ENCODE peak calls at places on chromosomes 6 and 20, in ten cellular contexts. One of them, this sample, is unnamed. For H3K36me3 and H3K27me3, the result is how much of the 10 kb centered on the place peaks cover.

GRCh38 chr6:113882341-113882740 is 25.2 kb downstream of the MARCKS start:
- DNase-seq in upper lobe of right lung: peak
- DNase-seq in adrenal gland: no peak
- DNase-seq in neuronal stem cell: no peak
- DNase-seq in neural progenitor cell: no peak
- DNase-seq in IMR-90: no peak
- DNase-seq in esophagus squamous epithelium: no peak
- DNase-seq in fibroblast of lung: peak
- DNase-seq in hepatocyte: no peak
- DNase-seq in transverse colon: no peak
- DNase-seq in this sample: no peak

GRCh38 chr6:170249817-170250216 is 41.1 kb downstream of the DLL1 start:
- DNase-seq in transverse colon: no peak
- DNase-seq in adrenal gland: no peak
- DNase-seq in hepatocyte: no peak
- DNase-seq in upper lobe of right lung: no peak
- DNase-seq in IMR-90: no peak
- DNase-seq in fibroblast of lung: no peak
- DNase-seq in neural progenitor cell: no peak
- DNase-seq in neuronal stem cell: no peak
- DNase-seq in esophagus squamous epithelium: no peak
- DNase-seq in this sample: no peak

GRCh38 chr6:6631526-6632276 is 43.2 kb downstream of the LY86 start:
- DNase-seq in hepatocyte: no peak
- DNase-seq in adrenal gland: no peak
- DNase-seq in upper lobe of right lung: no peak
- DNase-seq in fibroblast of lung: peak
- DNase-seq in esophagus squamous epithelium: no peak
- DNase-seq in IMR-90: no peak
- DNase-seq in neuronal stem cell: no peak
- DNase-seq in transverse colon: no peak
- DNase-seq in neural progenitor cell: no peak
- DNase-seq in this sample: no peak

GRCh38 chr6:24321538-24322162 is 36.2 kb downstream of the DCDC2 start:
- DNase-seq in neural progenitor cell: no peak
- DNase-seq in IMR-90: no peak
- DNase-seq in upper lobe of right lung: no peak
- DNase-seq in esophagus squamous epithelium: no peak
- DNase-seq in hepatocyte: no peak
- DNase-seq in neuronal stem cell: no peak
- DNase-seq in adrenal gland: no peak
- DNase-seq in fibroblast of lung: no peak
- DNase-seq in transverse colon: no peak
- DNase-seq in this sample: no peak

GRCh38 chr20:7585126-7585679 is 355.1 kb downstream of the HAO1 start:
- DNase-seq in neural progenitor cell: no peak
- DNase-seq in transverse colon: no peak
- DNase-seq in upper lobe of right lung: no peak
- DNase-seq in esophagus squamous epithelium: no peak
- DNase-seq in IMR-90: no peak
- DNase-seq in neuronal stem cell: no peak
- DNase-seq in adrenal gland: no peak
- DNase-seq in hepatocyte: peak
- DNase-seq in fibroblast of lung: no peak
- DNase-seq in this sample: no peak

GRCh38 chr6:104332407-104332806 is 527.3 kb downstream of the HACE1 start:
- DNase-seq in adrenal gland: no peak
- DNase-seq in neuronal stem cell: no peak
- DNase-seq in upper lobe of right lung: no peak
- DNase-seq in IMR-90: no peak
- DNase-seq in hepatocyte: no peak
- DNase-seq in transverse colon: no peak
- DNase-seq in fibroblast of lung: no peak
- DNase-seq in neural progenitor cell: no peak
- DNase-seq in esophagus squamous epithelium: no peak
- DNase-seq in this sample: no peak

GRCh38 chr6:136812174-136812573 is 10.2 kb upstream of the PEX7 start:
- DNase-seq in hepatocyte: no peak
- DNase-seq in esophagus squamous epithelium: no peak
- DNase-seq in neural progenitor cell: no peak
- DNase-seq in neuronal stem cell: no peak
- DNase-seq in IMR-90: peak
- DNase-seq in transverse colon: no peak
- DNase-seq in fibroblast of lung: no peak
- DNase-seq in adrenal gland: no peak
- DNase-seq in upper lobe of right lung: no peak
- DNase-seq in this sample: no peak

GRCh38 chr20:53141651-53142050 is 169.5 kb downstream of the TSHZ2 start:
- DNase-seq in adrenal gland: peak
- DNase-seq in neuronal stem cell: no peak
- DNase-seq in IMR-90: no peak
- DNase-seq in fibroblast of lung: no peak
- DNase-seq in upper lobe of right lung: no peak
- DNase-seq in neural progenitor cell: no peak
- DNase-seq in hepatocyte: no peak
- DNase-seq in transverse colon: no peak
- DNase-seq in esophagus squamous epithelium: no peak
- DNase-seq in this sample: no peak

GRCh38 chr6:128725271-128726233 is 157.4 kb upstream of the LAMA2 start:
- DNase-seq in neural progenitor cell: peak
- DNase-seq in upper lobe of right lung: no peak
- DNase-seq in esophagus squamous epithelium: no peak
- DNase-seq in fibroblast of lung: peak
- DNase-seq in hepatocyte: peak
- DNase-seq in neuronal stem cell: peak
- DNase-seq in adrenal gland: peak
- DNase-seq in IMR-90: peak
- DNase-seq in transverse colon: peak
- DNase-seq in this sample: no peak

GRCh38 chr20:58989196-58989595 is 8.1 kb downstream of the NELFCD start:
- DNase-seq in adrenal gland: no peak
- DNase-seq in transverse colon: no peak
- DNase-seq in IMR-90: no peak
- DNase-seq in neural progenitor cell: no peak
- DNase-seq in esophagus squamous epithelium: no peak
- DNase-seq in upper lobe of right lung: no peak
- DNase-seq in neuronal stem cell: no peak
- DNase-seq in fibroblast of lung: no peak
- DNase-seq in hepatocyte: no peak
- DNase-seq in this sample: no peak

GRCh38 chr6:45741437-45742166 is 274.1 kb downstream of the CLIC5 start:
- DNase-seq in hepatocyte: no peak
- DNase-seq in upper lobe of right lung: no peak
- DNase-seq in esophagus squamous epithelium: no peak
- DNase-seq in IMR-90: peak
- DNase-seq in neural progenitor cell: no peak
- DNase-seq in fibroblast of lung: peak
- DNase-seq in adrenal gland: no peak
- DNase-seq in transverse colon: peak
- DNase-seq in neuronal stem cell: no peak
- DNase-seq in this sample: no peak

GRCh38 chr6:2387445-2387844 is 142.0 kb upstream of the GMDS start:
- DNase-seq in neuronal stem cell: no peak
- DNase-seq in IMR-90: no peak
- DNase-seq in upper lobe of right lung: no peak
- DNase-seq in hepatocyte: no peak
- DNase-seq in esophagus squamous epithelium: no peak
- DNase-seq in fibroblast of lung: no peak
- DNase-seq in transverse colon: no peak
- DNase-seq in adrenal gland: no peak
- DNase-seq in neural progenitor cell: no peak
- DNase-seq in this sample: no peak

GRCh38 chr20:57746832-57747404 is 37.1 kb upstream of the PMEPA1 start:
- DNase-seq in neuronal stem cell: no peak
- DNase-seq in fibroblast of lung: no peak
- DNase-seq in transverse colon: no peak
- DNase-seq in esophagus squamous epithelium: no peak
- DNase-seq in neural progenitor cell: no peak
- DNase-seq in IMR-90: no peak
- DNase-seq in adrenal gland: no peak
- DNase-seq in hepatocyte: no peak
- DNase-seq in upper lobe of right lung: no peak
- DNase-seq in this sample: no peak

GRCh38 chr20:22630698-22631097 is 46.3 kb upstream of the FOXA2 start:
- DNase-seq in upper lobe of right lung: no peak
- DNase-seq in transverse colon: no peak
- DNase-seq in IMR-90: no peak
- DNase-seq in adrenal gland: no peak
- DNase-seq in neuronal stem cell: no peak
- DNase-seq in hepatocyte: no peak
- DNase-seq in fibroblast of lung: no peak
- DNase-seq in esophagus squamous epithelium: no peak
- DNase-seq in neural progenitor cell: no peak
- DNase-seq in this sample: no peak

GRCh38 chr6:43338243-43338642 is 29.6 kb upstream of the CRIP3 start:
- DNase-seq in fibroblast of lung: no peak
- DNase-seq in esophagus squamous epithelium: no peak
- DNase-seq in adrenal gland: no peak
- DNase-seq in upper lobe of right lung: no peak
- DNase-seq in hepatocyte: no peak
- DNase-seq in neural progenitor cell: no peak
- DNase-seq in transverse colon: no peak
- DNase-seq in IMR-90: no peak
- DNase-seq in neuronal stem cell: no peak
- DNase-seq in this sample: no peak
- H3K36me3 ChIP-seq in fibroblast of lung: under half
- H3K36me3 ChIP-seq in esophagus squamous epithelium: under half
- H3K36me3 ChIP-seq in adrenal gland: half or more
- H3K36me3 ChIP-seq in upper lobe of right lung: half or more
- H3K36me3 ChIP-seq in hepatocyte: under half
- H3K36me3 ChIP-seq in neural progenitor cell: under half
- H3K36me3 ChIP-seq in transverse colon: under half
- H3K36me3 ChIP-seq in IMR-90: under half
- H3K36me3 ChIP-seq in neuronal stem cell: half or more
- H3K36me3 ChIP-seq in this sample: under half

DNA sequence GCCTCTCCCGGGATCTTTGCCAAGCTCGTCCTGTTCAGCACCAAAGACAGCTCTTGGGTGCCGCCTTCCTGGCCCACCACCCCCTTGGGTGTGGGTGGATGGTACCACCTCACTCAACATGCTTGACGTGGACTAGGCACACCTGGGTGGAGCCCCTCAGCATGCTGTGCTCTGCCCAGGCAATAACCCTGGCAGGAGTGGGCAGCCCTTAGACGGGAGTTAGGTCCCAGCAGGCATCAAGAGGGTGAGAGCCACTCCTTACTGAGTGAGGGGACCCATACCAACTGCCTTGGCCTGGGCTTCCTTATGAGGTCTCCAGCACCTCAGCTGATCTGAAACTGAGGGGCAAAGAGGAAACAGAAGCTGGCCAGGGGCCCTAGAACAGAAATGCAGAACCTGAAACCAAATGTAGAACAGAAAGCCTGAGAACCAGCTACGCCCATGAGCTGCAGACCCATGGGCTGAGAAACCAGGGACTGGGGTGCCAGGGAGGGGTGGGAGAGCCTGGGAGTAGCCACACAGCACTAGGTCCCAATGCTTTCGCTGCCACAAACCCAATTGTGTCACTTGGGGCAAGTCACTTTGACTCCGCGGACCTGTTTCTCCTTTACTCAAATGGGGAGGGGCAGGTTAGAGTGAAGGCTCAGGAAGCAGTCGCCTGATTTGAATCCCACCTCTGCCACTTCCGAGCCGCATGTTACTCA is 2.0 kb downstream of the FGD2 start:
- DNase-seq in adrenal gland: no peak
- DNase-seq in esophagus squamous epithelium: no peak
- DNase-seq in IMR-90: no peak
- DNase-seq in transverse colon: peak
- DNase-seq in hepatocyte: no peak
- DNase-seq in neural progenitor cell: no peak
- DNase-seq in neuronal stem cell: no peak
- DNase-seq in upper lobe of right lung: peak
- DNase-seq in fibroblast of lung: no peak
- DNase-seq in this sample: no peak
- H3K4me3 ChIP-seq in adrenal gland: no peak
- H3K4me3 ChIP-seq in esophagus squamous epithelium: peak
- H3K4me3 ChIP-seq in IMR-90: no peak
- H3K4me3 ChIP-seq in transverse colon: no peak
- H3K4me3 ChIP-seq in hepatocyte: no peak
- H3K4me3 ChIP-seq in neural progenitor cell: no peak
- H3K4me3 ChIP-seq in neuronal stem cell: no peak
- H3K4me3 ChIP-seq in upper lobe of right lung: peak
- H3K4me3 ChIP-seq in fibroblast of lung: no peak
- H3K4me3 ChIP-seq in this sample: no peak

GRCh38 chr6:30891450-30891723 is 7.1 kb downstream of the DDR1 start:
- DNase-seq in fibroblast of lung: no peak
- DNase-seq in hepatocyte: no peak
- DNase-seq in neuronal stem cell: no peak
- DNase-seq in transverse colon: no peak
- DNase-seq in esophagus squamous epithelium: no peak
- DNase-seq in neural progenitor cell: no peak
- DNase-seq in IMR-90: no peak
- DNase-seq in adrenal gland: no peak
- DNase-seq in upper lobe of right lung: no peak
- DNase-seq in this sample: no peak
- H3K27me3 ChIP-seq in fibroblast of lung: under half
- H3K27me3 ChIP-seq in hepatocyte: under half
- H3K27me3 ChIP-seq in neuronal stem cell: under half
- H3K27me3 ChIP-seq in transverse colon: under half
- H3K27me3 ChIP-seq in esophagus squamous epithelium: under half
- H3K27me3 ChIP-seq in neural progenitor cell: under half
- H3K27me3 ChIP-seq in IMR-90: under half
- H3K27me3 ChIP-seq in adrenal gland: under half
- H3K27me3 ChIP-seq in upper lobe of right lung: under half
- H3K27me3 ChIP-seq in this sample: under half

GRCh38 chr6:108436771-108437170 is 123.9 kb upstream of the FOXO3 start:
- DNase-seq in transverse colon: no peak
- DNase-seq in IMR-90: no peak
- DNase-seq in fibroblast of lung: no peak
- DNase-seq in upper lobe of right lung: no peak
- DNase-seq in hepatocyte: no peak
- DNase-seq in adrenal gland: no peak
- DNase-seq in neural progenitor cell: no peak
- DNase-seq in esophagus squamous epithelium: no peak
- DNase-seq in neuronal stem cell: no peak
- DNase-seq in this sample: no peak

GRCh38 chr6:108435391-108435790 is 125.3 kb upstream of the FOXO3 start:
- DNase-seq in IMR-90: no peak
- DNase-seq in fibroblast of lung: no peak
- DNase-seq in hepatocyte: no peak
- DNase-seq in esophagus squamous epithelium: no peak
- DNase-seq in neuronal stem cell: no peak
- DNase-seq in upper lobe of right lung: no peak
- DNase-seq in transverse colon: no peak
- DNase-seq in neural progenitor cell: no peak
- DNase-seq in adrenal gland: no peak
- DNase-seq in this sample: no peak

GRCh38 chr6:108441141-108441540 is 119.6 kb upstream of the FOXO3 start:
- DNase-seq in upper lobe of right lung: no peak
- DNase-seq in transverse colon: no peak
- DNase-seq in neural progenitor cell: no peak
- DNase-seq in hepatocyte: no peak
- DNase-seq in IMR-90: peak
- DNase-seq in neuronal stem cell: no peak
- DNase-seq in esophagus squamous epithelium: no peak
- DNase-seq in adrenal gland: no peak
- DNase-seq in fibroblast of lung: no peak
- DNase-seq in this sample: no peak

GRCh38 chr6:108437821-108438220 is 122.9 kb upstream of the FOXO3 start:
- DNase-seq in hepatocyte: no peak
- DNase-seq in neural progenitor cell: no peak
- DNase-seq in transverse colon: no peak
- DNase-seq in neuronal stem cell: no peak
- DNase-seq in fibroblast of lung: no peak
- DNase-seq in esophagus squamous epithelium: no peak
- DNase-seq in adrenal gland: no peak
- DNase-seq in upper lobe of right lung: no peak
- DNase-seq in IMR-90: peak
- DNase-seq in this sample: no peak

GRCh38 chr6:108438918-108439317 is 121.8 kb upstream of the FOXO3 start:
- DNase-seq in fibroblast of lung: peak
- DNase-seq in hepatocyte: no peak
- DNase-seq in esophagus squamous epithelium: no peak
- DNase-seq in IMR-90: no peak
- DNase-seq in neuronal stem cell: no peak
- DNase-seq in neural progenitor cell: no peak
- DNase-seq in adrenal gland: no peak
- DNase-seq in transverse colon: no peak
- DNase-seq in upper lobe of right lung: no peak
- DNase-seq in this sample: no peak
- H3K36me3 ChIP-seq in fibroblast of lung: under half
- H3K36me3 ChIP-seq in hepatocyte: under half
- H3K36me3 ChIP-seq in esophagus squamous epithelium: under half
- H3K36me3 ChIP-seq in IMR-90: under half
- H3K36me3 ChIP-seq in neuronal stem cell: under half
- H3K36me3 ChIP-seq in neural progenitor cell: under half
- H3K36me3 ChIP-seq in adrenal gland: under half
- H3K36me3 ChIP-seq in transverse colon: under half
- H3K36me3 ChIP-seq in upper lobe of right lung: under half
- H3K36me3 ChIP-seq in this sample: under half